ENCODE peak calls at places on chromosomes 3 and 15, in nine cellular contexts. H is IMR-90, G is K562, T is ovary, C is esophagus muscularis mucosa, E is HepG2, D is Peyer's patch, A is transverse colon, V is sigmoid colon. N is an unnamed sample.

GRCh38 chr3:38853021-38853420 is 37.0 kb upstream of the SCN10A start:
- DNase-seq in H (peak), G (no peak), T (no peak), C (no peak), E (no peak), D (no peak), A (no peak), V (no peak), N (no peak)

GRCh38 chr15:85858586-85859375 is 64.1 kb upstream of the KLHL25 start:
- DNase-seq in H (peak), G (peak), T (peak), C (no peak), E (peak), D (peak), A (peak), V (peak), N (peak)

GRCh38 chr3:41650406-41650805 is 311.5 kb downstream of the ULK4 start:
- DNase-seq in H (no peak), G (no peak), T (no peak), C (no peak), E (no peak), D (no peak), A (no peak), V (no peak), N (peak)

GRCh38 chr3:132593241-132593949 is 3.7 kb upstream of the ACKR4 start:
- DNase-seq in H (peak), G (no peak), T (no peak), C (no peak), E (no peak), D (no peak), A (no peak), V (no peak), N (no peak)

GRCh38 chr15:49037546-49037940 is 8.7 kb downstream of the SECISBP2L start:
- DNase-seq in H (no peak), G (no peak), T (no peak), C (no peak), E (no peak), D (no peak), A (no peak), V (no peak), N (no peak)

GRCh38 chr3:14319654-14320182 is 82.7 kb upstream of the SLC6A6 start:
- DNase-seq in H (peak), G (peak), T (no peak), C (no peak), E (peak), D (peak), A (peak), V (no peak), N (no peak)

GRCh38 chr3:125141596-125142417 is 70.7 kb downstream of the SLC12A8 start:
- DNase-seq in H (no peak), G (no peak), T (peak), C (no peak), E (no peak), D (peak), A (peak), V (peak), N (no peak)

GRCh38 chr15:100788080-100788730 is 91.4 kb upstream of the ALDH1A3 start:
- DNase-seq in H (no peak), G (no peak), T (no peak), C (peak), E (no peak), D (peak), A (no peak), V (no peak), N (no peak)

GRCh38 chr3:53046171-53047170 is 598 bp upstream of the SFMBT1 start:
- DNase-seq in H (peak), G (peak), T (peak), C (peak), E (no peak), D (peak), A (peak), V (peak), N (peak)

GRCh38 chr3:120506076-120506827 is 55.5 kb upstream of the FSTL1 start:
- DNase-seq in H (peak), G (no peak), T (no peak), C (peak), E (peak), D (no peak), A (no peak), V (no peak), N (peak)

GRCh38 chr15:37058316-37058985 is 41.9 kb downstream of the MEIS2 start:
- DNase-seq in H (no peak), G (peak), T (no peak), C (no peak), E (peak), D (no peak), A (no peak), V (no peak), N (no peak)

GRCh38 chr3:113225286-113225685 is 13.9 kb downstream of the BOC start:
- DNase-seq in H (no peak), G (no peak), T (no peak), C (peak), E (no peak), D (no peak), A (no peak), V (no peak), N (no peak)

GRCh38 chr15:96122077-96123027 is 208.1 kb upstream of the NR2F2 start:
- DNase-seq in H (peak), G (no peak), T (no peak), C (peak), E (peak), D (no peak), A (no peak), V (no peak), N (no peak)

GRCh38 chr3:56042326-56042951 is 425.8 kb downstream of the ERC2 start:
- DNase-seq in H (peak), G (peak), T (no peak), C (no peak), E (peak), D (no peak), A (no peak), V (no peak), N (no peak)

GRCh38 chr3:69052567-69052898 is 400 bp upstream of the TMF1 start:
- DNase-seq in H (no peak), G (no peak), T (no peak), C (no peak), E (no peak), D (no peak), A (no peak), V (no peak), N (no peak)

GRCh38 chr3:17302774-17303173 is 418.0 kb downstream of the PLCL2 start:
- DNase-seq in H (peak), G (no peak), T (no peak), C (no peak), E (no peak), D (no peak), A (no peak), V (no peak), N (peak)

GRCh38 chr15:93001156-93001555 is 87.9 kb downstream of the RGMA start:
- DNase-seq in H (peak), G (no peak), T (no peak), C (no peak), E (no peak), D (no peak), A (no peak), V (no peak), N (no peak)

GRCh38 chr3:11602441-11602840 is 41.3 kb downstream of the VGLL4 start:
- DNase-seq in H (no peak), G (no peak), T (no peak), C (no peak), E (no peak), D (no peak), A (no peak), V (no peak), N (no peak)

GRCh38 chr3:65210026-65210814 is 522.4 kb upstream of the ADAMTS9 start:
- DNase-seq in H (no peak), G (no peak), T (no peak), C (no peak), E (no peak), D (no peak), A (no peak), V (no peak), N (no peak)

GRCh38 chr15:58228708-58229107 is 90.5 kb downstream of the AQP9 start:
- DNase-seq in H (peak), G (no peak), T (no peak), C (no peak), E (no peak), D (no peak), A (no peak), V (no peak), N (no peak)

GRCh38 chr3:115330406-115330805 is 183.3 kb upstream of the ZBTB20 start:
- DNase-seq in H (peak), G (no peak), T (no peak), C (no peak), E (no peak), D (no peak), A (no peak), V (no peak), N (no peak)

GRCh38 chr3:48504051-48504946 is at the start of gene SHISA5:
- DNase-seq in H (peak), G (peak), T (peak), C (no peak), E (no peak), D (peak), A (peak), V (peak), N (peak)

GRCh38 chr15:60370105-60370803 is 27.5 kb downstream of the ANXA2 start:
- DNase-seq in H (no peak), G (no peak), T (no peak), C (no peak), E (no peak), D (peak), A (no peak), V (no peak), N (no peak)

GRCh38 chr15:72902245-72902928 is 118.8 kb upstream of the ADPGK start:
- DNase-seq in H (peak), G (no peak), T (peak), C (no peak), E (no peak), D (no peak), A (peak), V (peak), N (peak)

GRCh38 chr3:195767792-195768191 is 43.9 kb downstream of the MUC4 start:
- DNase-seq in H (no peak), G (no peak), T (no peak), C (no peak), E (no peak), D (no peak), A (no peak), V (peak), N (no peak)

GRCh38 chr15:67063689-67064606 is 1.5 kb upstream of the SMAD3 start:
- DNase-seq in H (peak), G (peak), T (no peak), C (no peak), E (peak), D (peak), A (peak), V (no peak), N (peak)

GRCh38 chr3:58560771-58561311 is 16.4 kb downstream of the FAM107A start:
- DNase-seq in H (peak), G (peak), T (no peak), C (no peak), E (peak), D (no peak), A (no peak), V (no peak), N (peak)
- H3K27ac ChIP-seq in H (peak), G (no peak), T (no peak), C (no peak), E (no peak), D (no peak), A (no peak), V (no peak), N (peak)

DNA sequence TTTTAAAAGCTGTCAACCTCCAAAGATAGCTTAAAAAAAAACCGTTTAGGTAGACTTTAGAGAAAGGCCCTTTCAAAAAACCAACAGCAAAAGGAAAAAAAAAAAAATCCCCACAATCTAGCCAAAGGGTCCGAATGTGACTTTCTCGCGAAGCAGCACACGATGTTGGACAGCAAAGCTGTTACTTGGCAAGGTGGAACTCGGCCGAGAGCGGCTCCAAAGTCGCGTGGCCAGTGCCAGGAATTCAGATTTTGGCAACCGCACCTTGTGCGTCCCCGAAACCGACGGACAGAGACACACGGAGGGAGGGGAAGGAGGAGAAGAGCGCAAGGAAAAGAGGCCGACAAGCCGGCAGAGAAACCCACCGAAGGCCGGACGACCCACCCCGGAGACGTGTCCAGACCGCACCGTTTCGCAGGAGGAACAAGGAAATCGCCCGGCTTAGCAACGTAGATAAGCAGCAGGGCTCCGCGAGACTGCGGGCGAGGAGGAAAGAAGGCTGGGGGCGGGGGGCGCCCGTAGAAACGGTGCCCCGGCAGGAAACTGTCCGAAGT is 517.3 kb downstream of the MECOM start:
- DNase-seq in H (peak), G (peak), T (peak), C (no peak), E (no peak), D (peak), A (peak), V (peak), N (peak)
- TF ChIP-seq POLR2A in H (peak), G (peak), T (no peak), C (no peak), E (no peak), D (no peak), A (peak), V (no peak), N (no peak)

GRCh38 chr3:25594007-25594502 is 70.7 kb downstream of the TOP2B start:
- DNase-seq in H (peak), G (peak), T (no peak), C (no peak), E (peak), D (no peak), A (no peak), V (no peak), N (peak)

GRCh38 chr3:25589783-25590258 is 74.9 kb downstream of the TOP2B start:
- DNase-seq in H (no peak), G (peak), T (no peak), C (peak), E (no peak), D (no peak), A (no peak), V (no peak), N (no peak)

GRCh38 chr3:25588441-25589103 is 76.1 kb downstream of the TOP2B start:
- DNase-seq in H (peak), G (no peak), T (no peak), C (no peak), E (no peak), D (no peak), A (no peak), V (no peak), N (no peak)

GRCh38 chr3:25589104-25589782 is 75.5 kb downstream of the TOP2B start:
- DNase-seq in H (no peak), G (no peak), T (no peak), C (no peak), E (no peak), D (no peak), A (no peak), V (no peak), N (no peak)

DNA sequence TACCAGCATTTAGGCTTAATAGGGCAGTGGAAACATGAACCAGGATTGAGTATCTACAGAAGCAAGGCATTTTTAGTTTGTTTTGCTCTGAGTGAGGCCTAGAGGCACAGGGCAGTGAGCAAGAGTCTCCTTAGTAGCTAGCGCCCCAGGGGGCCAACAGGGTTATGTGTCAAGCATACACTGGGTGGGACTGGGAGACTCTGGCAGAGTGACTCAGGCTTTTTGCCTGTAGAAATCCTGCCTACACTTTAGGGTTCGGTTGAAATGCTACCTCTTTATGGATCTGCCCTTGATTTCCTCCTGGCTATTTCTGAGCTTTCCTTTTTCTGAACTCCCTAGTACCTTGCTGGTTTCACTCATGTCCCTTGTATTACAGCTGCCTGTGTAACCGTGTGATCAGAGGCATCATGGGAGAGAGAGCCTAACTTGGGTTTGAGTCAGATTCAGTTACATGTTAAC is 72.2 kb downstream of the TOP2B start:
- DNase-seq in H (peak), G (peak), T (peak), C (no peak), E (peak), D (no peak), A (no peak), V (peak), N (peak)
- H3K27ac ChIP-seq in H (peak), G (peak), T (no peak), C (peak), E (no peak), D (no peak), A (no peak), V (peak), N (peak)

DNA sequence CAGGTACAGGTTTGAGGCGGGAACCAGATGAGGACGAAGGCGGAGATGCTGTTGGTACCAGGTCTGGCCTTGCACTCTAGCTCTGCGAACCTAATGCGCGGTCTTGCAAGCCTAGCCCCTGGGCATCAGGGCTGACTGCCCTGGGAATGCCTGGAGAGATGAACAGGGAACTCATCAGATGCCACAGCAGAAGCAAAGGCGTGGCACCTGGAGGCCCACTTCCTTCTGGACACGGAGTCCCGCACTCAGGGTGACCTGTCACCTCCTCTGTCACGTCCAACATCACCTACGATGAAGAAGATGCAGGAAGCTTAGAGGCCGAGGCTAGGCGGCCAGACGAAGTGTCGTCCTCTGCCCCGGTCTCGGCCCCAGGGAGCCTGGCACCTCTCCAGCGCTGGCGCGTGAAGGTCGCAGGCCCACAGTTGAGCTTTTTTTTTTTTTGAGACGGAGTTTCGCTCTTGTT is 9.4 kb downstream of the RPLP1 start:
- DNase-seq in H (no peak), G (peak), T (peak), C (no peak), E (no peak), D (peak), A (peak), V (peak), N (peak)
- TF ChIP-seq POLR2A in H (no peak), G (no peak), T (no peak), C (no peak), E (no peak), D (no peak), A (no peak), V (no peak), N (no peak)

GRCh38 chr3:110816008-110816407 is 255.6 kb upstream of the NECTIN3 start:
- DNase-seq in H (peak), G (no peak), T (no peak), C (no peak), E (no peak), D (no peak), A (no peak), V (no peak), N (no peak)
- H3K27ac ChIP-seq in H (no peak), G (no peak), T (no peak), C (no peak), E (no peak), D (no peak), A (no peak), V (no peak), N (no peak)

N was measured in thyroid gland.